ENCODE peak calls at places on chromosomes 16 and 17, in ten cellular contexts. J is GM23248, M is fibroblast of lung, S is neural progenitor cell, Z is mammary epithelial cell, B is HCT116, I is PC-9, A is PC-3, K is GM12878, Y is K562. N is an unnamed sample.

GRCh38 chr17:82444941-82445521 is 5.5 kb downstream of the CYBC1 start:
- DNase-seq in J (no peak), M (peak; percentile 57), S (no peak), Z (no peak), B (no peak), I (no peak), A (no peak), K (no peak), Y (no peak), N (no peak)

GRCh38 chr17:35866356-35866950 is 2.2 kb downstream of the HEATR9 start:
- DNase-seq in J (peak; percentile 14), M (peak; percentile 18), S (no peak), Z (no peak), B (no peak), I (no peak), A (peak; percentile 12), K (no peak), Y (peak; percentile 33), N (no peak)

GRCh38 chr17:69492410-69493071 is 78.0 kb downstream of the MAP2K6 start:
- DNase-seq in J (peak; percentile 95), M (peak; percentile 92), S (peak; percentile 45), Z (peak; percentile 74), B (peak; percentile 28), I (peak; percentile 7), A (peak; percentile 92), K (no peak), Y (no peak), N (no peak)

GRCh38 chr16:52546291-52546941 is 527 bp downstream of the TOX3 start:
- DNase-seq in J (peak; percentile 1), M (no peak), S (peak; percentile 52), Z (no peak), B (no peak), I (no peak), A (no peak), K (no peak), Y (no peak), N (no peak)

GRCh38 chr16:67326472-67327309 is at the start of the genes KCTD19 and LRRC36:
- DNase-seq in J (peak; percentile 52), M (no peak), S (peak; percentile 95), Z (no peak), B (no peak), I (no peak), A (no peak), K (no peak), Y (peak; percentile 84), N (peak; percentile 90)

GRCh38 chr16:50585331-50585776 is 37.2 kb downstream of the NKD1 start:
- DNase-seq in J (peak; percentile 15), M (peak; percentile 14), S (no peak), Z (no peak), B (no peak), I (no peak), A (no peak), K (no peak), Y (no peak), N (no peak)

GRCh38 chr17:82036634-82037112 is 824 bp downstream of the DCXR start:
- DNase-seq in J (no peak), M (no peak), S (no peak), Z (no peak), B (no peak), I (no peak), A (no peak), K (no peak), Y (peak; percentile 42), N (no peak)

GRCh38 chr17:71251936-71252335 is 868.9 kb upstream of the SOX9 start:
- DNase-seq in J (peak; percentile 71), M (peak; percentile 87), S (no peak), Z (no peak), B (no peak), I (no peak), A (no peak), K (no peak), Y (no peak), N (no peak)

GRCh38 chr17:49157784-49158183 is 25.2 kb downstream of the B4GALNT2 start:
- DNase-seq in J (peak; percentile 22), M (no peak), S (no peak), Z (no peak), B (no peak), I (no peak), A (peak; percentile 39), K (no peak), Y (peak; percentile 34), N (no peak)

GRCh38 chr17:59914274-59914854 is 21.4 kb downstream of the RPS6KB1 start:
- DNase-seq in J (peak; percentile 68), M (peak; percentile 33), S (peak; percentile 52), Z (peak; percentile 24), B (peak; percentile 19), I (no peak), A (peak; percentile 70), K (no peak), Y (peak; percentile 49), N (no peak)

GRCh38 chr17:73307130-73307529 is 4.7 kb downstream of the CDC42EP4 start:
- DNase-seq in J (no peak), M (no peak), S (no peak), Z (no peak), B (no peak), I (peak; percentile 64), A (peak; percentile 58), K (no peak), Y (no peak), N (no peak)

GRCh38 chr17:30232015-30232821 is 3.3 kb downstream of the SLC6A4 start:
- DNase-seq in J (no peak), M (no peak), S (no peak), Z (no peak), B (no peak), I (no peak), A (no peak), K (no peak), Y (no peak), N (no peak)

GRCh38 chr16:85782476-85782875 is 16.9 kb downstream of the EMC8 start:
- DNase-seq in J (peak; percentile 21), M (peak; percentile 40), S (no peak), Z (no peak), B (no peak), I (no peak), A (no peak), K (no peak), Y (no peak), N (no peak)

GRCh38 chr16:85783441-85783840 is 15.9 kb downstream of the EMC8 start:
- DNase-seq in J (no peak), M (no peak), S (no peak), Z (no peak), B (no peak), I (no peak), A (no peak), K (no peak), Y (no peak), N (no peak)

GRCh38 chr16:85785927-85786326 is 13.4 kb downstream of the EMC8 start:
- DNase-seq in J (no peak), M (no peak), S (no peak), Z (no peak), B (no peak), I (no peak), A (no peak), K (no peak), Y (no peak), N (no peak)

GRCh38 chr16:85781685-85782370 is 17.5 kb downstream of the EMC8 start:
- DNase-seq in J (peak; percentile 65), M (peak; percentile 81), S (no peak), Z (no peak), B (no peak), I (no peak), A (peak; percentile 14), K (no peak), Y (no peak), N (no peak)

DNA sequence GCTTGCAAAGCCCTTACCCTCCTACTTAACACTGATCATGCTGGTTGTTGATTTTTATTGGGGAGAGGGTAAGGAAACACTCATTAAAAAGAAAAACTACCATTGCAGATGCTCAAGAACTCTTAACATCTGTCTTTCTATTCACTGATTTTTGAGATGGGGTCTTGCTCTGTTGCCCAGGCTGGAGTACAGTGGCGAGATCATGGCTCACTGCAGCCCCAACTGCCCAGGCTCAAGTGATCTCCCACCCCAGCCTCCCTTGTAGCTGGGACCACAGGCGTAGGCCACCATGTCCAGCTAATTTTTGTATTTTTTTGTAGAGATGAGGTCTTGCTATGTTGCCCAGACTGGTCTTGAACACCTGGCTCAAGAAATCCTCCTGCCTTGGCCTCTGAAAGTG is 14.5 kb downstream of the EMC8 start:
- DNase-seq in J (no peak), M (no peak), S (no peak), Z (no peak), B (no peak), I (no peak), A (no peak), K (no peak), Y (no peak), N (no peak)
- H3K36me3 ChIP-seq in J (peaks cover 14% of the 10 kb centered on the region), M (peaks cover 25% of the 10 kb centered on the region), S (no peaks in the 10 kb centered on the region), Z (peaks cover 28% of the 10 kb centered on the region), B (peaks cover 57% of the 10 kb centered on the region), I (peaks cover 26% of the 10 kb centered on the region), A (peaks cover 10% of the 10 kb centered on the region), K (peaks cover 37% of the 10 kb centered on the region), Y (peaks cover 86% of the 10 kb centered on the region), N (peaks cover 85% of the 10 kb centered on the region)

DNA sequence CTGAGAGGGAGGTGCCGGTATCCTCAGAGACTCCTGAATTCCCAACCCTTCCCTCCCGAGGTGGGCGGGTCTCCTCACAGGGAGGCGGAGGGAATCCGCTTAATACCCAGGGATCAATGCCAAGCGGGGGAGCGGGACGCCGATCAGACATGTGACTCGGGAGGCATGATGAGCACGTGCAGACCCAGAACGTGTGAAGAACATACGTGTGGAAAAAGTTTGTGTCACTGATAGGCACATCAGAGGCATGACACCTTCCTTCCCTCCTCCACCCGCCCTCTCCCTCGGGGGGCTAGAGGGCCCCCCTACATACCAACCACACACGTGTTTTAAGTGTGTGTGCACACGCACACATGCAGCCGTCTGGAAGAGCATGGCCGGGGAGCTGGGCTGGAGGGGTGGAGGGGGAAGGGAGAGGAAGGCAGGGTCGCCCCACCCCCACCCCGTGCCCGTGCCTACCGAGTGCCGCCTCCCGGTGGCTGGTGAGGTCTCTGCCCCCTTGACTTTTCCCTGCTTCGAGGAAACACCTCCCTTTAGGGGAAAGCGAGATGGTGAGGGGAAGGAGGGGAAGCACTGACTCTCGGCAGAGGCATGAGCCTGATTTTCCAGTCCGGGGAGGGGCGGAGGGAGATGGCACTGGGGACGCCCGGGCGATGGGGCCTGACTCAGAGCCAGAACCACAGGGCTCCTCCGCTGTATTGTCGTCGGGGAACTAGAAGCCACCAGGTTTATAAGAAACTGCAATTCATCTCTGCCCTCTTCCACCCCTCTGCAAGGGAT is 12.1 kb upstream of the TBX21 start:
- DNase-seq in J (peak; percentile 78), M (peak; percentile 33), S (peak; percentile 48), Z (peak; percentile 32), B (peak; percentile 24), I (peak; percentile 79), A (peak; percentile 88), K (no peak), Y (no peak), N (no peak)
- TF ChIP-seq EZH2 in J (no peak), M (no peak), S (no peak), Z (no peak), B (no peak), I (no peak), A (no peak), K (no peak), Y (no peak), N (no peak)

GRCh38 chr17:67399676-67400075 is 22.6 kb downstream of the PITPNC1 start:
- DNase-seq in J (no peak), M (no peak), S (no peak), Z (no peak), B (no peak), I (no peak), A (no peak), K (no peak), Y (no peak), N (no peak)
- H2AFZ ChIP-seq in J (no peak overlapping the region), M (no peak overlapping the region), S (no peak overlapping the region), Z (no peak overlapping the region), B (no peak overlapping the region), I (no peak overlapping the region), A (no peak overlapping the region), K (no peak overlapping the region), Y (no peak overlapping the region), N (peak overlapping the region; percentile 36)

GRCh38 chr17:1047886-1048470 is 51.0 kb downstream of the TIMM22 start:
- DNase-seq in J (no peak), M (no peak), S (no peak), Z (no peak), B (no peak), I (no peak), A (no peak), K (no peak), Y (no peak), N (no peak)
- H3K36me3 ChIP-seq in J (no peaks in the 10 kb centered on the region), M (peaks cover 5% of the 10 kb centered on the region), S (no peaks in the 10 kb centered on the region), Z (no peaks in the 10 kb centered on the region), B (no peaks in the 10 kb centered on the region), I (no peaks in the 10 kb centered on the region), A (no peaks in the 10 kb centered on the region), K (no peaks in the 10 kb centered on the region), Y (no peaks in the 10 kb centered on the region), N (peaks cover 6% of the 10 kb centered on the region)